ENCODE peak calls at places on chromosomes 3 and 15, in five cellular contexts. O is cardiac muscle cell, W is glutamatergic neuron, M is OCI-LY7, F is right lobe of liver. G is an unnamed sample.

GRCh38 chr3:150414273-150414672 is 6.2 kb downstream of the TSC22D2 start:
- DNase-seq in M (peak), W (no peak), O (peak), F (no peak), G (no peak)

GRCh38 chr3:97612632-97613031 is 151.9 kb upstream of the ARL6 start:
- DNase-seq in O (no peak), M (no peak), F (no peak), W (no peak), G (no peak)

GRCh38 chr3:8607285-8608040 is 37.1 kb downstream of the SSUH2 start:
- DNase-seq in O (peak), W (peak), M (no peak), F (peak), G (no peak)

GRCh38 chr3:31462050-31462569 is 70.6 kb upstream of the STT3B start:
- DNase-seq in F (no peak), W (no peak), O (peak), M (peak), G (no peak)

GRCh38 chr3:15040844-15041243 is 24.3 kb downstream of the MRPS25 start:
- DNase-seq in W (no peak), F (no peak), O (no peak), M (no peak), G (no peak)

GRCh38 chr3:33749546-33750215 is 31.6 kb upstream of the CLASP2 start:
- DNase-seq in F (no peak), M (no peak), W (no peak), O (peak), G (no peak)

GRCh38 chr3:133408366-133408765 is 8.5 kb downstream of the BFSP2 start:
- DNase-seq in W (no peak), F (no peak), O (no peak), M (no peak), G (no peak)

GRCh38 chr15:25787855-25788521 is 75.1 kb downstream of the ATP10A start:
- DNase-seq in F (no peak), M (no peak), O (peak), W (no peak), G (peak)

GRCh38 chr3:56782900-56783299 is 18.8 kb downstream of the ARHGEF3 start:
- DNase-seq in M (no peak), O (no peak), F (no peak), W (no peak), G (no peak)

GRCh38 chr15:44299997-44300396 is 11.5 kb downstream of the GOLM2 start:
- DNase-seq in W (no peak), F (no peak), M (no peak), O (no peak), G (no peak)

GRCh38 chr15:69954726-69955125 is 143.0 kb downstream of the TLE3 start:
- DNase-seq in W (no peak), M (no peak), O (no peak), F (no peak), G (no peak)

GRCh38 chr3:195187609-195188529 is 83.1 kb downstream of the XXYLT1 start:
- DNase-seq in W (no peak), M (no peak), F (no peak), O (no peak), G (no peak)

GRCh38 chr15:92979011-92979701 is 79.0 kb downstream of the CHD2 start:
- DNase-seq in F (no peak), O (no peak), M (no peak), W (no peak), G (no peak)

GRCh38 chr15:89163271-89164055 is 57.9 kb downstream of the RLBP1 start:
- DNase-seq in W (no peak), M (no peak), F (no peak), O (no peak), G (no peak)
- TF ChIP-seq CTCF in W (no peak), M (no peak), F (no peak), O (no peak), G (no peak)

GRCh38 chr3:37686225-37686624 is 175.5 kb upstream of the CTDSPL start:
- DNase-seq in O (no peak), M (no peak), W (peak), F (no peak), G (no peak)
- TF ChIP-seq CTCF in O (no peak), M (no peak), W (no peak), F (no peak), G (no peak)

GRCh38 chr3:181210275-181210674 is 220.7 kb upstream of the DNAJC19 start:
- DNase-seq in O (peak), F (no peak), M (peak), W (no peak), G (no peak)
- TF ChIP-seq CTCF in O (peak), F (peak), M (peak), W (peak), G (no peak)

GRCh38 chr3:142596726-142597088 is 514 bp downstream of the PLS1 start:
- DNase-seq in W (no peak), F (no peak), O (no peak), M (no peak), G (no peak)

GRCh38 chr3:142597898-142598297 is 1.7 kb downstream of the PLS1 start:
- DNase-seq in W (no peak), O (no peak), F (no peak), M (no peak), G (no peak)

GRCh38 chr3:142595141-142595540 is 1.1 kb upstream of the PLS1 start:
- DNase-seq in O (no peak), F (no peak), M (no peak), W (no peak), G (no peak)

GRCh38 chr3:142595581-142595950 is 627 bp upstream of the PLS1 start:
- DNase-seq in M (peak), O (peak), F (no peak), W (no peak), G (no peak)

GRCh38 chr3:142595951-142596725 is at the start of gene PLS1:
- DNase-seq in M (peak), W (peak), F (peak), O (peak), G (peak)
- TF ChIP-seq CTCF in M (no peak), W (no peak), F (no peak), O (no peak), G (no peak)

DNA sequence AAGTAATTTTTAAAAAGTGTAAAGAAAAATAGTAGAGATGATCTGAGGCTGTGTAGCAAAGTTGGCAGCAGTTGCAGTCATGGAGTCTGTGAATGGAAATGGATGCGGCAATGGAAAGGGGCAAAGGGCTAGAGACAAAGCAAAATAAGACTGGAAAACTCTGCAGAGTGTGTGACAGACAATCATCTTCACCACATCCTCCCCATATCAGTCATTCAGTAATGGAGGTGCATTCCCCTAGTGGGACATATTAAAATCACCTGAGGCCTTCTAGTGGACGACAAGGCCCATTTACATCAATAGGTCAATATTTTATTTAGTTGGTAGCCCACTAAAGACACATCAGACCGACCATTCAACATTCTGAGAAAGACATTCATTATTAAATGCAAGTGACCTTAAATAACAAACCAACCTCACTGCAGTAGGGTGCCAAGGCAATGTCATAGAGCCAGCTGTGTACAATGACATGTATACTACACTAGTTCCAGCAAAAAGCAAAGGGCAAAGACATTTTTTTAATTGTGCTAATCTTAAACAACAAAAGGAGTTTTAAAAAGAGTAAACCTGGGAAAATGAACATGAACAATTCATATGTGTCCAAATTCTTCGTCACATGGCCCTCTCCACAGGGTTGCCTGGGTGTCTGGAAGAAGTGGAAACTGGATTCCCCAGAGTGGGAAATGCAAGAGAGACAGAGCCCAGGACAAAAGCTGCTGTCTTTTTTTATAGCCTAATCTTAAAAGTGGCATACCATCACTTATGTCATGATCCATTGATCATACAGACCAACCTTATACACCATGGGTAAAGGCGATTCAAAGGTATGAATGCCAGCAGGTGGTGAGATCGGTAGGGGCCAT is 15.6 kb upstream of the RAP2B start:
- DNase-seq in O (no peak), M (no peak), F (no peak), W (no peak), G (no peak)
- TF ChIP-seq CTCF in O (no peak), M (no peak), F (no peak), W (no peak), G (no peak)

G was measured in suprapubic skin.